ENCODE peak calls at places on chromosomes 6 and 20, in six cellular contexts. Z is neuronal stem cell, S is IMR-90, K is trophoblast cell, C is H1, Q is mesenchymal stem cell. W is an unnamed sample.
A peak's percentile ranks its signal among the peaks of the same experiment; 100 is the strongest.

GRCh38 chr6:23851551-23851950 is 274.5 kb upstream of the NRSN1 start:
- DNase-seq in Z (no peak), C (no peak), S (no peak), Q (no peak), K (no peak), W (no peak)

GRCh38 chr6:20259316-20260049 is 47.2 kb upstream of the MBOAT1 start:
- DNase-seq in K (no peak), Z (no peak), C (no peak), Q (no peak), S (no peak), W (no peak)

GRCh38 chr6:45505470-45505869 is 127.7 kb upstream of the SUPT3H start:
- DNase-seq in Q (no peak), S (no peak), K (no peak), Z (no peak), C (no peak), W (no peak)

GRCh38 chr6:47741807-47742206 is 40.0 kb upstream of the OPN5 start:
- DNase-seq in C (no peak), K (no peak), S (no peak), Q (peak; percentile 15), Z (no peak), W (no peak)

GRCh38 chr20:36575066-36575743 is 1.8 kb downstream of the TGIF2 start:
- DNase-seq in Z (no peak), Q (peak; percentile 79), C (no peak), K (no peak), S (peak; percentile 54), W (peak; percentile 58)

GRCh38 chr6:12051861-12052368 is 39.8 kb downstream of the HIVEP1 start:
- DNase-seq in K (peak; percentile 2), Z (no peak), Q (peak; percentile 69), S (peak; percentile 88), C (no peak), W (no peak)

GRCh38 chr6:71206086-71206485 is 82.5 kb upstream of the OGFRL1 start:
- DNase-seq in C (no peak), Q (no peak), Z (no peak), S (no peak), K (no peak), W (no peak)

GRCh38 chr20:59149678-59150504 is 13.7 kb upstream of the ZNF831 start:
- DNase-seq in Q (no peak), K (peak; percentile 73), S (no peak), C (no peak), Z (no peak), W (no peak)

GRCh38 chr6:136037246-136037884 is 185.9 kb downstream of the PDE7B start:
- DNase-seq in K (no peak), Q (no peak), C (no peak), S (peak; percentile 42), Z (no peak), W (no peak)

GRCh38 chr6:36940027-36940426 is 14.5 kb upstream of the PI16 start:
- DNase-seq in K (no peak), Z (no peak), C (no peak), S (no peak), Q (no peak), W (no peak)
- H4K91ac ChIP-seq in K (no peak overlapping the region), Z (no peak overlapping the region), C (no peak overlapping the region), S (peak overlapping the region; percentile 45), Q (no peak overlapping the region), W (no peak overlapping the region)

DNA sequence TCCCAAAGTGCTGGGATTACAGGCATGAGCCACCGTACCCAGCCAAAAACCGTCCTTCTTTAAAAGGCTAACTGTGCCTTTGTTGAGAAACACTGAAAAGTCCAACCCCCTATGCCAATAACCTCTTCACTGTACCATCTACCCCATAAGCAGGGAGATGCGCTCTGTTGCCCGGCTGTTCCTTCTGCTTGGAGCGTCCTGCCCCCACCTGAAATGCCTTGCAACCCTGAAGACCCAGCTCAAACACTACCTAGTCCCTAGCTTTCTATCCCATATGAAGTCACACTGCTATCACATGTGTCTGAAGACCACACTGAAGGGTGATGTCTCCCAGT is 27.8 kb downstream of the UBE2V1 start:
- DNase-seq in S (no peak), Z (no peak), C (no peak), K (no peak), Q (no peak), W (no peak)
- H3K14ac ChIP-seq in S (no peak overlapping the region), Z (no peak overlapping the region), C (no peak overlapping the region), K (no peak overlapping the region), Q (no peak overlapping the region), W (no peak overlapping the region)

GRCh38 chr6:53768636-53769035 is 26.2 kb upstream of the LRRC1 start:
- DNase-seq in K (no peak), Z (no peak), S (peak; percentile 28), Q (no peak), C (no peak), W (no peak)

GRCh38 chr6:53767941-53768340 is 26.9 kb upstream of the LRRC1 start:
- DNase-seq in C (no peak), Q (no peak), Z (no peak), S (no peak), K (no peak), W (no peak)

GRCh38 chr6:53771780-53772624 is 22.8 kb upstream of the LRRC1 start:
- DNase-seq in K (no peak), Q (peak; percentile 6), S (peak; percentile 83), C (no peak), Z (no peak), W (no peak)

GRCh38 chr6:53773044-53773696 is 21.6 kb upstream of the LRRC1 start:
- DNase-seq in C (no peak), Z (no peak), Q (no peak), K (no peak), S (no peak), W (no peak)

DNA sequence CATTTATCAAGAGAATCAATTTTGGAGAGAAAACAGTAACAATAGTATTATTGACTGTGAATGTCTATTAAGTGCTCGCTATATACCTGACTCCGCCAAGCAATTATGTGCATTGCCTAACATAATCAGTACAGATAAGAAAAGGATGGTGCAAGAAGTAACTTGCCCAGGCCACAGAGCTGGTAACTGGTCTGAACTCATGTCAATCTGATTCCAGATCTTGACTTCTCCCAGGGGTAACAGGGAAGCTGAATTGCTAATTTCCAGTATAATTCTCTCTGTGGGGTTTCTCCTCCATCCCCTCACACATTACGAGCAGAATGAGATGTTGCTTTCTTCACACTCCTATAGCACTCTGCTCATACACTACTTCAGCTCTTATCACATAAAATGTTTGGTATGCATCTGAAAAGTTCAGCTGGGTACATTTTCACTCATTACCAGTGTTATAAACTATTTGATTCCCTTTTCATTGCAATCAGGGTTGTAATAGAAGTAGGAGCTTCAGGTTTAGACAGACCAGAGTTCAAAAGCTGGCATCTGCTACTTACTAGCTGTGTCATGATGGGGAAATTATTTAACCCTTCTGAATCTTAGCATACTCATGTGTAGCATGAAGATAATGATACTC is 24.0 kb upstream of the LRRC1 start:
- DNase-seq in S (peak; percentile 23), K (peak; percentile 54), Q (no peak), C (no peak), Z (no peak), W (no peak)
- H4K91ac ChIP-seq in S (no peak overlapping the region), K (no peak overlapping the region), Q (no peak overlapping the region), C (no peak overlapping the region), Z (no peak overlapping the region), W (no peak overlapping the region)

GRCh38 chr6:39059496-39060310 is 11.1 kb downstream of the GLP1R start:
- DNase-seq in C (no peak), S (no peak), K (no peak), Z (no peak), Q (no peak), W (no peak)
- H3K14ac ChIP-seq in C (no peak overlapping the region), S (no peak overlapping the region), K (no peak overlapping the region), Z (no peak overlapping the region), Q (no peak overlapping the region), W (no peak overlapping the region)

GRCh38 chr20:21511850-21512633 is 1.8 kb downstream of the NKX2-2 start:
- DNase-seq in Z (no peak), K (no peak), Q (no peak), C (no peak), S (no peak), W (peak; percentile 68)
- H4K91ac ChIP-seq in Z (no peak overlapping the region), K (no peak overlapping the region), Q (no peak overlapping the region), C (no peak overlapping the region), S (no peak overlapping the region), W (no peak overlapping the region)

GRCh38 chr20:15498926-15499325 is 1074.3 kb downstream of the KIF16B start:
- DNase-seq in S (no peak), Q (peak; percentile 2), Z (no peak), K (no peak), C (no peak), W (no peak)
- H3K14ac ChIP-seq in S (no peak overlapping the region), Q (no peak overlapping the region), Z (no peak overlapping the region), K (no peak overlapping the region), C (no peak overlapping the region), W (no peak overlapping the region)